ENCODE peak calls at places on chromosomes 6 and 20, in six cellular contexts. One of them, this sample, is unnamed. For H3K9me3, the result is how much of the 10 kb centered on the place peaks cover.

GRCh38 chr6:134381926-134382325 is 64.0 kb upstream of the SGK1 start:
- DNase-seq in trophoblast cell: no peak
- DNase-seq in mesenchymal stem cell: no peak
- DNase-seq in IMR-90: no peak
- DNase-seq in neuronal stem cell: no peak
- DNase-seq in H1: no peak
- DNase-seq in this sample: no peak

GRCh38 chr6:132115714-132116366 is 164.7 kb upstream of the CCN2 start:
- DNase-seq in trophoblast cell: peak
- DNase-seq in mesenchymal stem cell: peak
- DNase-seq in IMR-90: peak
- DNase-seq in neuronal stem cell: no peak
- DNase-seq in H1: no peak
- DNase-seq in this sample: no peak

GRCh38 chr6:97068211-97068610 is 143.7 kb downstream of the KLHL32 start:
- DNase-seq in trophoblast cell: peak
- DNase-seq in mesenchymal stem cell: peak
- DNase-seq in IMR-90: peak
- DNase-seq in neuronal stem cell: peak
- DNase-seq in H1: no peak
- DNase-seq in this sample: no peak

GRCh38 chr20:22698443-22698842 is 114.1 kb upstream of the FOXA2 start:
- DNase-seq in trophoblast cell: no peak
- DNase-seq in mesenchymal stem cell: no peak
- DNase-seq in IMR-90: no peak
- DNase-seq in neuronal stem cell: no peak
- DNase-seq in H1: no peak
- DNase-seq in this sample: no peak

GRCh38 chr20:47066484-47067270 is 172.0 kb downstream of the EYA2 start:
- DNase-seq in trophoblast cell: no peak
- DNase-seq in mesenchymal stem cell: peak
- DNase-seq in IMR-90: peak
- DNase-seq in neuronal stem cell: no peak
- DNase-seq in H1: no peak
- DNase-seq in this sample: no peak

GRCh38 chr6:118871331-118871730 is 22.6 kb upstream of the ASF1A start:
- DNase-seq in trophoblast cell: no peak
- DNase-seq in mesenchymal stem cell: no peak
- DNase-seq in IMR-90: no peak
- DNase-seq in neuronal stem cell: no peak
- DNase-seq in H1: no peak
- DNase-seq in this sample: no peak

GRCh38 chr6:111754423-111754822 is 118.8 kb downstream of the FYN start:
- DNase-seq in trophoblast cell: no peak
- DNase-seq in mesenchymal stem cell: no peak
- DNase-seq in IMR-90: no peak
- DNase-seq in neuronal stem cell: no peak
- DNase-seq in H1: no peak
- DNase-seq in this sample: peak

GRCh38 chr6:11143394-11144371 is 32.2 kb upstream of the ERVFRD-1 start:
- DNase-seq in trophoblast cell: peak
- DNase-seq in mesenchymal stem cell: peak
- DNase-seq in IMR-90: peak
- DNase-seq in neuronal stem cell: no peak
- DNase-seq in H1: no peak
- DNase-seq in this sample: no peak

GRCh38 chr20:25470045-25470444 is 62.6 kb downstream of the GINS1 start:
- DNase-seq in trophoblast cell: peak
- DNase-seq in mesenchymal stem cell: peak
- DNase-seq in IMR-90: peak
- DNase-seq in neuronal stem cell: peak
- DNase-seq in H1: peak
- DNase-seq in this sample: peak

GRCh38 chr6:6700871-6701270 is 112.4 kb downstream of the LY86 start:
- DNase-seq in trophoblast cell: peak
- DNase-seq in mesenchymal stem cell: no peak
- DNase-seq in IMR-90: no peak
- DNase-seq in neuronal stem cell: no peak
- DNase-seq in H1: no peak
- DNase-seq in this sample: no peak

GRCh38 chr20:45828589-45828988 is 1.5 kb upstream of the TNNC2 start:
- DNase-seq in trophoblast cell: no peak
- DNase-seq in mesenchymal stem cell: no peak
- DNase-seq in IMR-90: no peak
- DNase-seq in neuronal stem cell: no peak
- DNase-seq in H1: no peak
- DNase-seq in this sample: no peak

GRCh38 chr6:1316482-1317220 is 4.8 kb downstream of the FOXQ1 start:
- DNase-seq in trophoblast cell: peak
- DNase-seq in mesenchymal stem cell: peak
- DNase-seq in IMR-90: no peak
- DNase-seq in neuronal stem cell: no peak
- DNase-seq in H1: peak
- DNase-seq in this sample: peak

GRCh38 chr20:61979701-61980635 is 85.7 kb downstream of the TAF4 start:
- DNase-seq in trophoblast cell: no peak
- DNase-seq in mesenchymal stem cell: no peak
- DNase-seq in IMR-90: no peak
- DNase-seq in neuronal stem cell: no peak
- DNase-seq in H1: no peak
- DNase-seq in this sample: no peak

GRCh38 chr20:53752971-53753879 is 159.6 kb upstream of the ZNF217 start:
- DNase-seq in trophoblast cell: peak
- DNase-seq in mesenchymal stem cell: peak
- DNase-seq in IMR-90: peak
- DNase-seq in neuronal stem cell: no peak
- DNase-seq in H1: no peak
- DNase-seq in this sample: no peak

GRCh38 chr6:3524461-3524860 is 67.6 kb upstream of the SLC22A23 start:
- DNase-seq in trophoblast cell: peak
- DNase-seq in mesenchymal stem cell: no peak
- DNase-seq in IMR-90: no peak
- DNase-seq in neuronal stem cell: no peak
- DNase-seq in H1: no peak
- DNase-seq in this sample: no peak

GRCh38 chr20:50510706-50511401 is 671 bp downstream of the PTPN1 start:
- DNase-seq in trophoblast cell: no peak
- DNase-seq in mesenchymal stem cell: no peak
- DNase-seq in IMR-90: no peak
- DNase-seq in neuronal stem cell: peak
- DNase-seq in H1: no peak
- DNase-seq in this sample: no peak

GRCh38 chr6:165321555-165322145 is 12.2 kb upstream of the C6orf118 start:
- DNase-seq in trophoblast cell: peak
- DNase-seq in mesenchymal stem cell: no peak
- DNase-seq in IMR-90: no peak
- DNase-seq in neuronal stem cell: no peak
- DNase-seq in H1: no peak
- DNase-seq in this sample: no peak

GRCh38 chr6:120122401-120122800 is 772.8 kb upstream of the MAN1A1 start:
- DNase-seq in trophoblast cell: no peak
- DNase-seq in mesenchymal stem cell: no peak
- DNase-seq in IMR-90: no peak
- DNase-seq in neuronal stem cell: no peak
- DNase-seq in H1: no peak
- DNase-seq in this sample: no peak

GRCh38 chr6:170375661-170376060 is 69.1 kb downstream of the FAM120B start:
- DNase-seq in trophoblast cell: no peak
- DNase-seq in mesenchymal stem cell: no peak
- DNase-seq in IMR-90: no peak
- DNase-seq in neuronal stem cell: no peak
- DNase-seq in H1: no peak
- DNase-seq in this sample: no peak

GRCh38 chr20:50020283-50020682 is 37.5 kb downstream of the SNAI1 start:
- DNase-seq in trophoblast cell: peak
- DNase-seq in mesenchymal stem cell: peak
- DNase-seq in IMR-90: peak
- DNase-seq in neuronal stem cell: no peak
- DNase-seq in H1: no peak
- DNase-seq in this sample: no peak

GRCh38 chr6:28943557-28944411 is 20.0 kb upstream of the TRIM27 start:
- DNase-seq in trophoblast cell: peak
- DNase-seq in mesenchymal stem cell: peak
- DNase-seq in IMR-90: peak
- DNase-seq in neuronal stem cell: peak
- DNase-seq in H1: peak
- DNase-seq in this sample: peak

GRCh38 chr6:132746049-132746448 is 11.7 kb downstream of the VNN2 start:
- DNase-seq in trophoblast cell: peak
- DNase-seq in mesenchymal stem cell: peak
- DNase-seq in IMR-90: no peak
- DNase-seq in neuronal stem cell: no peak
- DNase-seq in H1: no peak
- DNase-seq in this sample: no peak

GRCh38 chr6:118551063-118551672 is 3.1 kb downstream of the PLN start:
- DNase-seq in trophoblast cell: peak
- DNase-seq in mesenchymal stem cell: peak
- DNase-seq in IMR-90: peak
- DNase-seq in neuronal stem cell: peak
- DNase-seq in H1: no peak
- DNase-seq in this sample: no peak

GRCh38 chr6:39228992-39229767 is at the start of gene KCNK5:
- DNase-seq in trophoblast cell: peak
- DNase-seq in mesenchymal stem cell: peak
- DNase-seq in IMR-90: peak
- DNase-seq in neuronal stem cell: peak
- DNase-seq in H1: peak
- DNase-seq in this sample: peak
- H3K18ac ChIP-seq in trophoblast cell: peak
- H3K18ac ChIP-seq in mesenchymal stem cell: no peak
- H3K18ac ChIP-seq in IMR-90: no peak
- H3K18ac ChIP-seq in neuronal stem cell: peak
- H3K18ac ChIP-seq in H1: peak
- H3K18ac ChIP-seq in this sample: peak

GRCh38 chr20:792248-792647 is 23.9 kb upstream of the SLC52A3 start:
- DNase-seq in trophoblast cell: no peak
- DNase-seq in mesenchymal stem cell: no peak
- DNase-seq in IMR-90: no peak
- DNase-seq in neuronal stem cell: no peak
- DNase-seq in H1: no peak
- DNase-seq in this sample: no peak

GRCh38 chr20:791056-791455 is 22.8 kb upstream of the SLC52A3 start:
- DNase-seq in trophoblast cell: no peak
- DNase-seq in mesenchymal stem cell: no peak
- DNase-seq in IMR-90: no peak
- DNase-seq in neuronal stem cell: no peak
- DNase-seq in H1: no peak
- DNase-seq in this sample: no peak

GRCh38 chr20:787827-788226 is 19.5 kb upstream of the SLC52A3 start:
- DNase-seq in trophoblast cell: no peak
- DNase-seq in mesenchymal stem cell: no peak
- DNase-seq in IMR-90: no peak
- DNase-seq in neuronal stem cell: no peak
- DNase-seq in H1: no peak
- DNase-seq in this sample: no peak
- H3K9me3 ChIP-seq in trophoblast cell: under half
- H3K9me3 ChIP-seq in mesenchymal stem cell: under half
- H3K9me3 ChIP-seq in IMR-90: under half
- H3K9me3 ChIP-seq in neuronal stem cell: under half
- H3K9me3 ChIP-seq in H1: under half
- H3K9me3 ChIP-seq in this sample: under half

GRCh38 chr6:31171931-31172882 is 1.7 kb upstream of the POU5F1 start:
- DNase-seq in trophoblast cell: no peak
- DNase-seq in mesenchymal stem cell: no peak
- DNase-seq in IMR-90: no peak
- DNase-seq in neuronal stem cell: no peak
- DNase-seq in H1: peak
- DNase-seq in this sample: peak

GRCh38 chr6:31173406-31173805 is 2.9 kb upstream of the POU5F1 start:
- DNase-seq in trophoblast cell: no peak
- DNase-seq in mesenchymal stem cell: no peak
- DNase-seq in IMR-90: no peak
- DNase-seq in neuronal stem cell: no peak
- DNase-seq in H1: no peak
- DNase-seq in this sample: no peak

GRCh38 chr6:31175961-31176360 is 5.5 kb upstream of the POU5F1 start:
- DNase-seq in trophoblast cell: peak
- DNase-seq in mesenchymal stem cell: no peak
- DNase-seq in IMR-90: peak
- DNase-seq in neuronal stem cell: no peak
- DNase-seq in H1: no peak
- DNase-seq in this sample: no peak

GRCh38 chr6:31172973-31173384 is 2.5 kb upstream of the POU5F1 start:
- DNase-seq in trophoblast cell: no peak
- DNase-seq in mesenchymal stem cell: no peak
- DNase-seq in IMR-90: no peak
- DNase-seq in neuronal stem cell: no peak
- DNase-seq in H1: peak
- DNase-seq in this sample: peak

DNA sequence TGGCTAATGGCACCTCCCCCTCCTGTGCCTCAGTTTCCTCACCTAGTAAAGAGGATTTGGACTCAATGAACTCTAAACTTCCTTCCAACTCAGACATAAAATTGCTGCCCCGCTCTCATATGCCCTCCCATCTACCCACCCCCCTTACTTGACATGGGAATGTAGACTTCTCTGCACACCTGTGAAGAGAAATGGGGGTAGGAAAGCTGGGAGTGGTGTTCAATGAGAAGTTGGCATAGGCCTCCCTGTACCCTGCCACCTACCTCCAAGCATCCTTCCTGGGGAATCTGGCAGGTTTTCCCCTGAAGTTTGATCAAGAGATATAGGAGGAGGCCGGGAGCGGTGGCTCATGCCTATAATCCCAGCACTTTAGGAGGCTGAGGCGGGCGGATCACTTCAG is 3.9 kb upstream of the POU5F1 start:
- DNase-seq in trophoblast cell: no peak
- DNase-seq in mesenchymal stem cell: no peak
- DNase-seq in IMR-90: no peak
- DNase-seq in neuronal stem cell: no peak
- DNase-seq in H1: no peak
- DNase-seq in this sample: no peak
- H3K18ac ChIP-seq in trophoblast cell: no peak
- H3K18ac ChIP-seq in mesenchymal stem cell: no peak
- H3K18ac ChIP-seq in IMR-90: no peak
- H3K18ac ChIP-seq in neuronal stem cell: no peak
- H3K18ac ChIP-seq in H1: peak
- H3K18ac ChIP-seq in this sample: no peak

DNA sequence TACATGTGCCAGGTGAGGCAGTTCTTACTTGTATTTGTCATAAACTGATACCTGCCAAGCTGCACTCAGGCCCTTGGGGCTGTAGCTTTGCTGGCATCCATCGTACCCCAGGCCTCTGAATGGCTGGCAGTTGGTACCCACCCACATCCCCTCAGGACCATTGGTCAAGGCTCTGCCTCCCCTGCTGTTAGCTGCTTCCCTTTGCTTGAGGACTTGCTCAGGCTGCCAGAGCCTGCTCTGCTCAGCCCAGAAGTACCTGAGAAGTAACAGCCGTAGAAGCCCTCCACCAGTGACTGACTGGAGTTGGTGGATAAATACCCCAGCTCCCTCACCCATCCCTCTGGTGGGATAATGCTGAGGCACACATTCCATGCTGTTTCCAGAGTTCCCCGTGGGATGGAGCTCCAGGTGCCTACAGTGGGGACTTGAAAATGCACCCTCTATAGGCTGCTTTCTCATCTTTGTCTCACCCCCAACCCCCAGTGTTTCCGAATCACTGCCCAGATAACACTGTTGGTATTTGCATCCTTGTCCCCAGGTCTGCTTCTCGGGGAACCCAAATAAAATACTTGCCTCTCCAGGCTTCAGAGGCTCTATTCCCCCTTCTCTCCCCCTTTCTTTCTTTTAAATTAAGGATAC is 7.3 kb downstream of the EBF4 start:
- DNase-seq in trophoblast cell: no peak
- DNase-seq in mesenchymal stem cell: no peak
- DNase-seq in IMR-90: no peak
- DNase-seq in neuronal stem cell: no peak
- DNase-seq in H1: peak
- DNase-seq in this sample: no peak
- H3K9me3 ChIP-seq in trophoblast cell: under half
- H3K9me3 ChIP-seq in mesenchymal stem cell: under half
- H3K9me3 ChIP-seq in IMR-90: under half
- H3K9me3 ChIP-seq in neuronal stem cell: under half
- H3K9me3 ChIP-seq in H1: under half
- H3K9me3 ChIP-seq in this sample: under half

This sample was measured in H9.